ENCODE peak calls at places on chromosomes 6 and 20, in five cellular contexts. S is HEK293T, T is HepG2, F is SK-N-SH, R is K562. E is an unnamed sample.

GRCh38 chr6:36671687-36672375 is 6.7 kb upstream of the CDKN1A start:
- DNase-seq in T (peak), R (no peak), F (no peak), S (no peak), E (no peak)

GRCh38 chr6:135993321-135993720 is 141.8 kb downstream of the PDE7B start:
- DNase-seq in S (no peak), F (no peak), R (no peak), T (no peak), E (no peak)

GRCh38 chr6:100084301-100085161 is 90.5 kb upstream of the MCHR2 start:
- DNase-seq in S (no peak), F (no peak), R (no peak), T (no peak), E (no peak)

GRCh38 chr6:89034586-89035251 is 45.8 kb upstream of the PNRC1 start:
- DNase-seq in F (no peak), T (peak), S (no peak), R (no peak), E (no peak)

GRCh38 chr6:30127238-30128093 is 8.5 kb upstream of the TRIM40 start:
- DNase-seq in F (no peak), S (no peak), R (no peak), T (no peak), E (no peak)

GRCh38 chr20:45300961-45301360 is 5.7 kb upstream of the RBPJL start:
- DNase-seq in S (peak), F (peak), T (peak), R (peak), E (no peak)

GRCh38 chr6:51915098-51915497 is 172.3 kb downstream of the PKHD1 start:
- DNase-seq in F (no peak), S (no peak), T (no peak), R (no peak), E (no peak)

GRCh38 chr6:82875573-82876185 is 190.0 kb downstream of the UBE3D start:
- DNase-seq in T (no peak), S (no peak), R (peak), F (no peak), E (no peak)

GRCh38 chr6:63261820-63262219 is 50.6 kb downstream of the FKBP1C start:
- DNase-seq in R (no peak), T (no peak), F (no peak), S (no peak), E (no peak)

GRCh38 chr6:169786349-169786748 is 34.9 kb downstream of the ERMARD start:
- DNase-seq in T (no peak), S (no peak), R (no peak), F (no peak), E (no peak)

GRCh38 chr20:40584128-40584819 is 104.8 kb downstream of the MAFB start:
- DNase-seq in T (no peak), F (no peak), R (no peak), S (no peak), E (no peak)

GRCh38 chr20:46399401-46399800 is 7.0 kb downstream of the ELMO2 start:
- DNase-seq in F (no peak), S (no peak), T (no peak), R (no peak), E (no peak)

GRCh38 chr20:46552460-46553420 is 2.3 kb upstream of the OCSTAMP start:
- DNase-seq in S (no peak), R (no peak), F (no peak), T (no peak), E (peak)

GRCh38 chr6:139940741-139941712 is 566.6 kb upstream of the CITED2 start:
- DNase-seq in R (no peak), F (no peak), T (no peak), S (no peak), E (peak)

GRCh38 chr6:34697544-34697836 is 923 bp upstream of the ILRUN start:
- DNase-seq in T (no peak), R (peak), F (peak), S (no peak), E (no peak)

GRCh38 chr20:364905-365794 is 15.4 kb upstream of the TRIB3 start:
- DNase-seq in T (peak), F (no peak), R (peak), S (no peak), E (no peak)

GRCh38 chr20:63643966-63644365 is 9.3 kb downstream of the STMN3 start:
- DNase-seq in R (no peak), T (no peak), S (no peak), F (no peak), E (no peak)

GRCh38 chr6:5172057-5172683 is 87.0 kb downstream of the PPP1R3G start:
- DNase-seq in R (no peak), S (no peak), T (no peak), F (no peak), E (no peak)

GRCh38 chr6:18293192-18293904 is 29.0 kb upstream of the DEK start:
- DNase-seq in F (no peak), S (no peak), T (peak), R (no peak), E (no peak)

GRCh38 chr20:47357296-47358051 is 975 bp upstream of the ZMYND8 start:
- DNase-seq in F (peak), S (peak), R (peak), T (peak), E (no peak)

GRCh38 chr6:49326337-49326736 is 136.7 kb downstream of the MMUT start:
- DNase-seq in T (no peak), F (no peak), R (no peak), S (no peak), E (no peak)

GRCh38 chr6:44342052-44342451 is 398 bp upstream of the SPATS1 start:
- DNase-seq in S (no peak), T (no peak), R (peak), F (peak), E (no peak)

GRCh38 chr20:6142348-6142993 is 19.6 kb upstream of the FERMT1 start:
- DNase-seq in T (peak), F (peak), R (peak), S (peak), E (peak)

GRCh38 chr6:166996406-166996805 is 2.8 kb upstream of the CEP43 start:
- DNase-seq in R (no peak), T (peak), F (no peak), S (no peak), E (no peak)

GRCh38 chr6:49637333-49637698 is 677 bp upstream of the RHAG start:
- DNase-seq in F (no peak), T (no peak), S (no peak), R (no peak), E (no peak)

GRCh38 chr6:26329763-26330511 is 35.1 kb upstream of the BTN3A2 start:
- DNase-seq in R (peak), F (no peak), S (no peak), T (peak), E (no peak)

GRCh38 chr6:9540534-9541126 is 874.2 kb downstream of the TFAP2A start:
- DNase-seq in F (peak), T (peak), S (peak), R (peak), E (no peak)

GRCh38 chr6:90375681-90376439 is 79.2 kb upstream of the BACH2 start:
- DNase-seq in F (no peak), R (no peak), S (no peak), T (no peak), E (no peak)

GRCh38 chr20:3811421-3812258 is 8.7 kb upstream of the AP5S1 start:
- DNase-seq in S (peak), T (peak), F (peak), R (peak), E (no peak)

GRCh38 chr20:12207875-12208274 is 290.2 kb downstream of the BTBD3 start:
- DNase-seq in F (peak), R (no peak), T (peak), S (peak), E (no peak)

GRCh38 chr20:43530321-43531090 is 23.0 kb downstream of the L3MBTL1 start:
- DNase-seq in F (no peak), T (peak), R (no peak), S (no peak), E (no peak)

GRCh38 chr6:100846276-100846675 is 34.9 kb downstream of the ASCC3 start:
- DNase-seq in F (no peak), T (no peak), S (no peak), R (no peak), E (no peak)

GRCh38 chr20:43914697-43915208 is at the start of gene TOX2:
- DNase-seq in S (peak), T (no peak), R (peak), F (peak), E (no peak)

GRCh38 chr6:43495409-43495941 is 14.7 kb downstream of the LRRC73 start:
- DNase-seq in F (no peak), S (no peak), T (peak), R (no peak), E (no peak)

GRCh38 chr6:41636803-41637178 is 1.5 kb upstream of the MDFI start:
- DNase-seq in T (no peak), S (no peak), R (no peak), F (no peak), E (no peak)

GRCh38 chr20:57398231-57398821 is 7.1 kb downstream of the RBM38 start:
- DNase-seq in R (no peak), T (no peak), S (no peak), F (no peak), E (peak)
- TF ChIP-seq FOXM1 in R (no peak), T (no peak), S (no peak), F (no peak), E (no peak)

GRCh38 chr20:1478566-1478965 is 11.9 kb upstream of the NSFL1C start:
- DNase-seq in F (no peak), R (no peak), T (no peak), S (no peak), E (no peak)

GRCh38 chr20:1477896-1478490 is 11.3 kb upstream of the NSFL1C start:
- DNase-seq in T (no peak), F (no peak), S (no peak), R (no peak), E (no peak)

GRCh38 chr20:1474817-1475603 is 8.4 kb upstream of the NSFL1C start:
- DNase-seq in F (no peak), T (no peak), S (no peak), R (no peak), E (no peak)

GRCh38 chr20:1484438-1485120 is 6.6 kb downstream of the SIRPB2 start:
- DNase-seq in S (no peak), R (no peak), F (no peak), T (no peak), E (no peak)

GRCh38 chr20:1479831-1480595 is 11.2 kb downstream of the SIRPB2 start:
- DNase-seq in S (no peak), R (no peak), F (no peak), T (no peak), E (no peak)
- TF ChIP-seq FOXM1 in S (no peak), R (no peak), F (no peak), T (no peak), E (no peak)

DNA sequence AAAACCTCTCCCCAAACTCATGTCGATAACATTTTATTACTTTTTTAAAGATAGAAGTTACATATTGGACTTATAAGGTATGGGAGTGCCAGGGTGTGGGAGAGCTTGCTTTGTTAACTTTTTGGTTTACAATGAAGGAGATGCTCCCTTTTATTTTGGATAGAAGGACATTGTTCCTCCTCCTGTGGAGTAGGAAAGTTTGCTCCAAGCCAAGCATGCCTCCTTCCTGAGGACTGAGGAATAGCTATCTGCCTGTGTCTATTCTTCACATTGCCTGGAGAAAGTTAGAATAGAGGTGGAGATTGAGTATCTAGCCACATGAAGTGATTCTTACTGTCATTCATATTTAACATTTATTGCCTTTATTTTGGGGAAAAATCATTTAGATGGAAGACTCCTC is 71.9 kb downstream of the EYA4 start:
- DNase-seq in R (no peak), T (no peak), S (no peak), F (no peak), E (no peak)
- TF ChIP-seq FOXM1 in R (no peak), T (no peak), S (no peak), F (no peak), E (no peak)

DNA sequence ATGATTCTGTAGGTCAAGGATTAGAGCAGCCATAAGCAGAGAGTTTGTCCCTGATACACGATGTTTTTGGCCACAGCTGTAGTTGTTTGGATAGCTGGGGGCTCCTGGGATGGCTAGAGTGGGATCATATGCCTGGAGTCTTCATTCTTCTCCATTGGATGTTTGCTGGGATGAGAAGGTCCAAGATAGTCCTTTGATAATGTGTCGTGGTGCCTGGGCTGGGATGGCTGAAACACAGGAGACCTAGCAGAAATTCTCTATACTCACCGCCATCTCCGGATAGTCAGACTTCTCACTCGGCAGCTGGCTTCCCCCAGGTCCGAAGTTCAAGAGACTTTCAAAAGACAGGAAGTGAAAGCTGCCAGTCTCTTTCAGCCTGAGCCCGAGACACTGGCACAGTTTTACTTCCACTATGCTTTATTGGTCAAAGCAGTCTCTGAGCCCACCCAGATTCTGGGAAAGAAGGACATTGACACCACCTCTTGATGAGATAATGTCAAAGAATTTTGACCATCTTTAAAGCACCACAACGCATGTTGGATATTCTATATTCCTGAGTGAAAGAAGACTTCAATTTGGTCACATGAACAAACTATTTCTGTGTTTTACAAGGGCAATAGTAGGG is 16.0 kb downstream of the MARCKS start:
- DNase-seq in R (no peak), T (peak), S (no peak), F (no peak), E (no peak)
- TF ChIP-seq FOXM1 in R (no peak), T (no peak), S (no peak), F (no peak), E (no peak)

DNA sequence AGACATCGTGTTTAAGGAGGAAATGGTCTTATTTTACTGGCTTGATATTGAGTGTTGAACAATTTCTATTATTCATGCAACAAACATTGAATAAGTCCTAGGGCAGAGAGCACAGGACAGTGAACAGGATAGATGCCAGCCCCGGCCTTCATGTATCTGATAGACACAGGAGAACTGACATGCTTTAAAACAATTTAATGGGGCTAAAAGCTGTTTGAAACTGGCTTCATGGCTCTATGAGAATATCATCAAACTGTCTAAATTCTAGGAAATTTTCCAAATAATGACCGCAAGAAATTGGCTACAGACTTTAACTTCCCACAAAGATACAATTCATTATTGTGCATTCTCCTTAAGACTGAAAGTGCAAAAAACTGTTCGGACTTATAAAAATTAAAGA is 69.0 kb downstream of the ID4 start:
- DNase-seq in F (no peak), S (no peak), T (no peak), R (no peak), E (no peak)
- TF ChIP-seq FOXM1 in F (no peak), S (no peak), T (no peak), R (no peak), E (no peak)

DNA sequence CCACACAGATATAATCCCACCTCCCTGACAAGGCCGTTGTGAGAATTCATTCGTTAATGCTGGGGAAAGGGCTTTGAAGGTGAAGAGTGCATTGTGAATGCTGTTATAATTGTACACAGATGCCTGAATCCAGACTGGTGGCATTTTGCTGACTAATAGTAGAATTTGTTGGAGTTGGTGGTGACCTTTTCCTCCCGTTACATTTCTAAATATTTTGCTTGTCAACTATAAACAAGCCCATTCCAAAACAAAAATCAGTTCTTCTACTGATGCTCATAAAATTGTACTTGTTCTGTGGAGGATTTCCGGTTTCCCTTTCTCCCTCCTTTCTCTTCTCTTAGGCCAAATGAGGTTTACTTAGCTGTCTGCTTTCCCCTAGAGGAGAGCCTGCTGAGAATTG is 253.1 kb upstream of the SUPT3H start:
- DNase-seq in R (no peak), S (no peak), F (no peak), T (no peak), E (no peak)
- TF ChIP-seq FOXM1 in R (no peak), S (no peak), F (no peak), T (no peak), E (no peak)